ENCODE peak calls at places on chromosomes 4 and X, in six cellular contexts. M is NAMALWA; J is psoas muscle; V is AG09309; T is nephron progenitor cell; Y is stimulated activated CD4-positive, alpha-beta T cell treated with anti-CD3 and anti-CD28 coated beads, TNF-alpha, amount 100 ng/mL, for 48 hours. N is an unnamed sample.

GRCh38 chr4:59655996-59656395 is 1544.1 kb upstream of the ADGRL3 start:
- DNase-seq in V (no peak), Y (no peak), M (no peak), J (no peak), T (no peak), N (peak)

GRCh38 chrX:70226048-70226447 is 8.4 kb upstream of the AWAT1 start:
- DNase-seq in J (no peak), Y (no peak), T (no peak), V (no peak), M (no peak), N (no peak)

GRCh38 chr4:2183394-2183793 is 58.5 kb downstream of the HAUS3 start:
- DNase-seq in V (no peak), Y (no peak), M (no peak), J (no peak), T (no peak), N (peak)

GRCh38 chr4:96675420-96675819 is 835.5 kb downstream of the PDHA2 start:
- DNase-seq in Y (no peak), V (no peak), T (no peak), J (no peak), M (no peak), N (no peak)

GRCh38 chrX:153924149-153924861 is 1.8 kb downstream of the ARHGAP4 start:
- DNase-seq in J (no peak), M (peak), V (no peak), Y (no peak), T (no peak), N (peak)

GRCh38 chr4:8188743-8189550 is 10.1 kb upstream of the SH3TC1 start:
- DNase-seq in V (no peak), J (peak), T (no peak), M (no peak), Y (no peak), N (no peak)

GRCh38 chrX:9343971-9344370 is 120.9 kb upstream of the TBL1X start:
- DNase-seq in M (no peak), T (no peak), J (no peak), Y (no peak), V (no peak), N (no peak)

GRCh38 chr4:26896636-26897035 is 36.0 kb downstream of the STIM2 start:
- DNase-seq in M (no peak), Y (no peak), T (no peak), V (peak), J (no peak), N (no peak)

GRCh38 chr4:32215277-32215676 is 1495.1 kb downstream of the PCDH7 start:
- DNase-seq in V (no peak), T (no peak), M (no peak), Y (no peak), J (no peak), N (no peak)

GRCh38 chr4:36006226-36006625 is 238.1 kb downstream of the ARAP2 start:
- DNase-seq in V (no peak), J (no peak), T (no peak), M (no peak), Y (no peak), N (peak)

GRCh38 chr4:66577922-66578321 is 907.6 kb upstream of the EPHA5 start:
- DNase-seq in M (no peak), J (no peak), V (no peak), T (no peak), Y (no peak), N (no peak)

GRCh38 chrX:13371191-13371590 is 51.3 kb upstream of the ATXN3L start:
- DNase-seq in T (no peak), Y (no peak), M (no peak), V (no peak), J (no peak), N (no peak)

GRCh38 chrX:119190736-119191282 is 45.3 kb upstream of the PGRMC1 start:
- DNase-seq in Y (no peak), M (no peak), J (no peak), V (no peak), T (no peak), N (peak)

GRCh38 chr4:74364649-74365491 is at the start of gene EREG:
- DNase-seq in V (no peak), J (peak), T (peak), Y (no peak), M (no peak), N (no peak)

GRCh38 chrX:107775734-107776511 is at the start of gene TSC22D3:
- DNase-seq in T (peak), J (peak), M (peak), Y (peak), V (peak), N (peak)

GRCh38 chr4:58723954-58724353 is 1613.8 kb upstream of the IGFBP7 start:
- DNase-seq in M (no peak), T (no peak), Y (no peak), V (no peak), J (no peak), N (no peak)

GRCh38 chr4:37964734-37965457 is 4.7 kb downstream of the PTTG2 start:
- DNase-seq in T (no peak), Y (no peak), J (no peak), M (no peak), V (no peak), N (no peak)

GRCh38 chr4:177077572-177077971 is 232.1 kb upstream of the NEIL3 start:
- DNase-seq in T (no peak), J (no peak), V (no peak), Y (no peak), M (no peak), N (no peak)

GRCh38 chrX:96563663-96564062 is 121.0 kb upstream of the DIAPH2 start:
- DNase-seq in T (no peak), Y (no peak), M (no peak), J (no peak), V (peak), N (no peak)

GRCh38 chr4:113052379-113052951 is 3.0 kb downstream of the ANK2 start:
- DNase-seq in V (peak), M (peak), J (no peak), T (no peak), Y (no peak), N (peak)

GRCh38 chrX:109635151-109635550 is 10.2 kb upstream of the KCNE5 start:
- DNase-seq in J (no peak), Y (no peak), M (peak), T (peak), V (no peak), N (peak)

GRCh38 chrX:4182010-4182806 is 468.8 kb upstream of the PRKX start:
- DNase-seq in Y (no peak), V (no peak), J (no peak), T (no peak), M (no peak), N (no peak)